ENCODE peak calls at places on chromosomes 11 and 22, in four cellular contexts. O is RWPE1, S is mucosa of descending colon, Q is GM12865. Z is an unnamed sample.

GRCh38 chr11:19739872-19740271 is 27.2 kb downstream of the NAV2 start:
- DNase-seq in O (no peak), S (no peak), Q (no peak), Z (no peak)

GRCh38 chr11:77107950-77108349 is 5.3 kb downstream of the OMP start:
- DNase-seq in O (peak; percentile 36), S (peak; percentile 73), Q (no peak), Z (no peak)

GRCh38 chr11:10373340-10373739 is 68.5 kb downstream of the ADM start:
- DNase-seq in O (no peak), S (no peak), Q (no peak), Z (no peak)

GRCh38 chr22:37428649-37429586 is 1.6 kb upstream of the ELFN2 start:
- DNase-seq in O (no peak), S (peak; percentile 55), Q (peak; percentile 59), Z (peak; percentile 75)

GRCh38 chr22:22076937-22077703 is 94.5 kb upstream of the TOP3B start:
- DNase-seq in O (peak; percentile 39), S (no peak), Q (no peak), Z (no peak)

GRCh38 chr11:111775024-111775710 is 9.0 kb upstream of the PPP2R1B start:
- DNase-seq in O (no peak), S (no peak), Q (no peak), Z (no peak)

GRCh38 chr11:128643661-128644060 is 50.2 kb upstream of the FLI1 start:
- DNase-seq in O (no peak), S (no peak), Q (no peak), Z (no peak)

GRCh38 chr22:50547231-50547851 is 1.6 kb downstream of the KLHDC7B start:
- DNase-seq in O (no peak), S (peak; percentile 28), Q (no peak), Z (no peak)

GRCh38 chr22:35258144-35258988 is 1.1 kb downstream of the HMGXB4 start:
- DNase-seq in O (peak; percentile 4), S (peak; percentile 41), Q (peak; percentile 18), Z (peak; percentile 47)

GRCh38 chr22:35538801-35539321 is 1.8 kb upstream of the RASD2 start:
- DNase-seq in O (peak; percentile 21), S (peak; percentile 54), Q (peak; percentile 31), Z (peak; percentile 62)

GRCh38 chr11:76380161-76380976 is 563 bp downstream of the THAP12 start:
- DNase-seq in O (peak; percentile 21), S (no peak), Q (peak; percentile 64), Z (peak; percentile 45)

GRCh38 chr11:71222318-71223080 is 29.9 kb downstream of the SHANK2 start:
- DNase-seq in O (no peak), S (peak; percentile 35), Q (no peak), Z (no peak)

GRCh38 chr22:44351685-44352377 is 39.1 kb upstream of the SHISAL1 start:
- DNase-seq in O (peak; percentile 76), S (no peak), Q (peak; percentile 10), Z (no peak)

GRCh38 chr22:37207981-37208380 is 4.3 kb downstream of the SSTR3 start:
- DNase-seq in O (no peak), S (no peak), Q (no peak), Z (no peak)

GRCh38 chr11:45881708-45882368 is 3.6 kb upstream of the MAPK8IP1 start:
- DNase-seq in O (no peak), S (no peak), Q (no peak), Z (no peak)

DNA sequence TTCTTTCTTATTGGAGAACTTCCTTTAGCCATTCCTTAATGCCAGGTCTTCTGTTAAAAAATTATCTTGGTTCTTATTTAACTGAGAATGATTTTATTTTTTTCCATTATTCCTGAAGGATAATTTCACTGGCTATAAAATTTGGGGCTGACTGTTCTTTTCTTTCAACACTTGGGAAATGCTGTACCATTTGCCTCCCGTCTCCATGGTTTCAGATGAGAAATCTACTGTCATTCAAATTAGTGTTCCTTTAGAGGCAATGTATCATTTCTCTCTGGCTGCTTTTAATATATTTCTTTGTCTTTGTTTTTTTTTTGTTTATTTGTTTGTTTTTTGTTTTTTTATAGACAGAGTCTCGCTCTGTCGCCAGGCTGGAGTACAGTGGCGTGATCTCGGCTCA is 51.8 kb upstream of the SMTN start:
- DNase-seq in O (no peak), S (no peak), Q (no peak), Z (no peak)
- TF ChIP-seq CTCF in O (no peak), S (no peak), Q (no peak), Z (no peak)

GRCh38 chr11:6613496-6613895 is 1.5 kb upstream of the TAF10 start:
- DNase-seq in O (no peak), S (no peak), Q (no peak), Z (no peak)

GRCh38 chr11:6612008-6612815 is at the start of gene TAF10:
- DNase-seq in O (peak; percentile 93), S (peak; percentile 98), Q (peak; percentile 96), Z (peak; percentile 96)

GRCh38 chr11:6614446-6614845 is 2.4 kb upstream of the TAF10 start:
- DNase-seq in O (no peak), S (no peak), Q (no peak), Z (no peak)

GRCh38 chr11:6611092-6612007 is 666 bp downstream of the TAF10 start:
- DNase-seq in O (no peak), S (peak; percentile 77), Q (peak; percentile 29), Z (peak; percentile 30)

DNA sequence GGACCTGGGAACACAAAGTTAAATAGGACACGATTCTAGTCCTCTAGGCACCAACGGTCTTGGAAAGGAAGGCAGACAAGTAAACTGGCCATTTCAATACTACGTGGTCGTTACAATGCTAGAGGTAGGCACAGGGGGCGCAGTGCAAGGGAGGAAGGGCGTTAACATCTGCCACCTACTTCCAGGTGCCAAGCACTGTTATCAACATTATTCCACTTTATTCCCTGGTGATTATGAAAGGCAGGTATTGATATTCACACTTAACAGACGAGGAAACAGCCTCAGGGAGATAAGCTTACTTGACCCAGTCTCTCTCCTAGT is 760 bp upstream of the TAF10 start:
- DNase-seq in O (no peak), S (peak; percentile 70), Q (no peak), Z (no peak)
- TF ChIP-seq CTCF in O (no peak), S (peak; percentile 45), Q (peak; percentile 63), Z (peak; percentile 83)

GRCh38 chr22:29720824-29721323 is 1.1 kb downstream of the CABP7 start:
- DNase-seq in O (no peak), S (no peak), Q (no peak), Z (no peak)
- TF ChIP-seq CTCF in O (no peak), S (no peak), Q (no peak), Z (no peak)

GRCh38 chr22:29387921-29388758 is at the start of gene AP1B1:
- DNase-seq in O (peak; percentile 90), S (peak; percentile 98), Q (peak; percentile 97), Z (peak; percentile 99)
- TF ChIP-seq CTCF in O (no peak), S (no peak), Q (no peak), Z (peak; percentile 17)

DNA sequence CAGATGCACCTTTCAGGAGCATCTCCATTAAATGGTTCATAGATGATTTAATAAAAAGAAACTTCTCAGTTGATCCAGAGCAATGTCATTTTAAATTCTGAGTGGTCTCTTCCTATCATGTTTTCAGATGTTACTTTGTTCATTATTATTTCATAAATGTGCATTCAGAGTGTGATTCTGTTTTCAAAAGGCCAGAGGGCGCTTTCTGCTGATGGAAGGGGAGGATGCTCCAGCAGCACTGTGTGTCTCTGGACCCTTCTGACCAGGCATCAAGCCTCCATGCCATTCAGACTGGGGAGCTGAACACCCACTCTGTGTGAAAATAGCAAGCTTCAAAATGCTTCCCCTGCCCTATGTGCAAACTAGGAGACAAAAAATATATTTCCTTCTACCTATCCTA is 23.9 kb upstream of the CRTAM start:
- DNase-seq in O (no peak), S (no peak), Q (peak; percentile 23), Z (no peak)
- TF ChIP-seq CTCF in O (no peak), S (no peak), Q (peak; percentile 3), Z (peak; percentile 57)

GRCh38 chr11:120525285-120526085 is 13.9 kb downstream of the GRIK4 start:
- DNase-seq in O (no peak), S (no peak), Q (no peak), Z (no peak)

GRCh38 chr11:120526241-120526640 is 14.7 kb downstream of the GRIK4 start:
- DNase-seq in O (no peak), S (no peak), Q (no peak), Z (no peak)

GRCh38 chr11:120529214-120529613 is 17.7 kb downstream of the GRIK4 start:
- DNase-seq in O (no peak), S (no peak), Q (no peak), Z (no peak)

GRCh38 chr11:120528749-120529148 is 17.2 kb downstream of the GRIK4 start:
- DNase-seq in O (no peak), S (no peak), Q (no peak), Z (no peak)

DNA sequence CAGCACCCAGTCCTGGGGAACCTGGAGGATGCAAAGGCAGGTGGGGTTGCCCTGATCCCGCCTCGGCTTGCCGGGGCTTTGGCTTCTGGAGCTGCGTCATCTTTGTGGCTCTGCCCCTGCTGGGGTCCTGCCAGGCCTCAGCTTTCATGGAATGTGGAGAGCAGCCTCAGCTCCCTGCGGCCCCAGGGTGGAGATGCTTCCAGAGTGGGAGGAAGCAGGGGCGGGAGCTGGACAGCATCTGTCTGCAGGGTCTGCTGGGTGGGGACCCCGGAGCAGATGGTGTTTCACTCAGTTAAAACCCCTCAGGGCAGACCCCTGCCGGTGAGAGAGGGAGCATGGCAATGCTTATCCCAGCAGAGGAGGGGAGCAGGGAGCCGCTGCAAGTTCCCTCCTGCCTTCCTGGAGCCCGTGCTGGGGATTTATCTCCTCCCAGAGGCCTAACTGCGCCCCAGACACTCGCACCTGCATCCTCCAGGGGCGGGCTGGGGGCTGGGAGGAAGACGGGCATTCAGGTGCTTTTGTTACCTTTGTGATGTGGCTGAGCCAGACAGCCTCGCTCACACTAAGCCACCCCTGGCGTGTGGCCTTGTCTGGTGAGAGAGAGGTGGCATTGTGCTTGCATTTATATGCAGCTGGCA is 15.7 kb downstream of the GRIK4 start:
- DNase-seq in O (no peak), S (no peak), Q (no peak), Z (no peak)
- TF ChIP-seq CTCF in O (no peak), S (no peak), Q (no peak), Z (no peak)

DNA sequence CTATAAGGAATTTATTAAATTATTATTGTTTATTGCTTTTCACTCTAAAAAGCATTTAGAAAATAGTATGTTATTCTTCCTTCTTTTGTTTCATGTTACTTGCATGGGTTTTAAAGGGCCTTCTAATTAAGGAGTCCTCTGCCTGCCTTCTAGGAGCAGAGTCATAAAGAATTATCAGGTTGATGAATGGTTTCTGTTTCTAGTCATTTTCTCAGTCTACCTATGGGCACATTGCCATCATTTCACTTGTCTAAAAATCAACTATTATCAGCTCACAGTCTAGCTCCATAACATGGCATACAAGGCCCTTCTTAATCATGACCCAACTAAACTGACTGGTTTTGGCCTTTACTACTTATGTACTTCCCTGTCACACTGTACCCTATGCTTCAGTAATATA is 16.2 kb downstream of the DYNC2H1 start:
- DNase-seq in O (no peak), S (no peak), Q (no peak), Z (no peak)
- TF ChIP-seq CTCF in O (no peak), S (no peak), Q (no peak), Z (no peak)